ENCODE peak calls at places on chromosomes 12 and 14, in six cellular contexts. One of them, this sample, is unnamed.

GRCh38 chr12:121649819-121650353 is 19.6 kb downstream of the MORN3 start:
- DNase-seq in dorsolateral prefrontal cortex: no peak
- DNase-seq in mucosa of descending colon: no peak
- DNase-seq in MM.1S: no peak
- DNase-seq in AG04449: no peak
- DNase-seq in brain microvascular endothelial cell: no peak
- DNase-seq in this sample: no peak

GRCh38 chr14:56422703-56423213 is 156.8 kb upstream of the TMEM260 start:
- DNase-seq in dorsolateral prefrontal cortex: no peak
- DNase-seq in mucosa of descending colon: no peak
- DNase-seq in MM.1S: no peak
- DNase-seq in AG04449: peak; percentile 31
- DNase-seq in brain microvascular endothelial cell: peak; percentile 73
- DNase-seq in this sample: peak; percentile 43

GRCh38 chr14:29749327-29749726 is 178.3 kb downstream of the PRKD1 start:
- DNase-seq in dorsolateral prefrontal cortex: no peak
- DNase-seq in mucosa of descending colon: no peak
- DNase-seq in MM.1S: no peak
- DNase-seq in AG04449: no peak
- DNase-seq in brain microvascular endothelial cell: peak; percentile 41
- DNase-seq in this sample: no peak

GRCh38 chr12:75960954-75961661 is 70.5 kb downstream of the PHLDA1 start:
- DNase-seq in dorsolateral prefrontal cortex: no peak
- DNase-seq in mucosa of descending colon: no peak
- DNase-seq in MM.1S: peak; percentile 15
- DNase-seq in AG04449: no peak
- DNase-seq in brain microvascular endothelial cell: no peak
- DNase-seq in this sample: no peak

GRCh38 chr12:128784030-128784770 is 39.6 kb downstream of the SLC15A4 start:
- DNase-seq in dorsolateral prefrontal cortex: no peak
- DNase-seq in mucosa of descending colon: no peak
- DNase-seq in MM.1S: no peak
- DNase-seq in AG04449: no peak
- DNase-seq in brain microvascular endothelial cell: peak; percentile 25
- DNase-seq in this sample: no peak

GRCh38 chr12:96157427-96157826 is 36.7 kb upstream of the ELK3 start:
- DNase-seq in dorsolateral prefrontal cortex: no peak
- DNase-seq in mucosa of descending colon: no peak
- DNase-seq in MM.1S: no peak
- DNase-seq in AG04449: no peak
- DNase-seq in brain microvascular endothelial cell: no peak
- DNase-seq in this sample: no peak

GRCh38 chr12:75661927-75662326 is 150.5 kb upstream of the KRR1 start:
- DNase-seq in dorsolateral prefrontal cortex: no peak
- DNase-seq in mucosa of descending colon: no peak
- DNase-seq in MM.1S: no peak
- DNase-seq in AG04449: no peak
- DNase-seq in brain microvascular endothelial cell: no peak
- DNase-seq in this sample: no peak

GRCh38 chr12:112686373-112686772 is 105.2 kb upstream of the RPH3A start:
- DNase-seq in dorsolateral prefrontal cortex: no peak
- DNase-seq in mucosa of descending colon: no peak
- DNase-seq in MM.1S: no peak
- DNase-seq in AG04449: no peak
- DNase-seq in brain microvascular endothelial cell: peak; percentile 8
- DNase-seq in this sample: no peak

GRCh38 chr12:71846322-71846940 is 6.9 kb downstream of the TBC1D15 start:
- DNase-seq in dorsolateral prefrontal cortex: no peak
- DNase-seq in mucosa of descending colon: no peak
- DNase-seq in MM.1S: no peak
- DNase-seq in AG04449: no peak
- DNase-seq in brain microvascular endothelial cell: peak; percentile 22
- DNase-seq in this sample: no peak

GRCh38 chr12:57759360-57759980 is 4.6 kb downstream of the MARCHF9 start:
- DNase-seq in dorsolateral prefrontal cortex: no peak
- DNase-seq in mucosa of descending colon: no peak
- DNase-seq in MM.1S: peak; percentile 55
- DNase-seq in AG04449: no peak
- DNase-seq in brain microvascular endothelial cell: no peak
- DNase-seq in this sample: no peak

GRCh38 chr12:132529899-132530298 is 39.9 kb downstream of the FBRSL1 start:
- DNase-seq in dorsolateral prefrontal cortex: no peak
- DNase-seq in mucosa of descending colon: no peak
- DNase-seq in MM.1S: no peak
- DNase-seq in AG04449: no peak
- DNase-seq in brain microvascular endothelial cell: no peak
- DNase-seq in this sample: no peak

GRCh38 chr14:56325251-56325839 is 207.1 kb downstream of the PELI2 start:
- DNase-seq in dorsolateral prefrontal cortex: no peak
- DNase-seq in mucosa of descending colon: no peak
- DNase-seq in MM.1S: no peak
- DNase-seq in AG04449: no peak
- DNase-seq in brain microvascular endothelial cell: no peak
- DNase-seq in this sample: no peak

GRCh38 chr12:104243551-104243950 is 28.0 kb downstream of the TXNRD1 start:
- DNase-seq in dorsolateral prefrontal cortex: no peak
- DNase-seq in mucosa of descending colon: no peak
- DNase-seq in MM.1S: no peak
- DNase-seq in AG04449: no peak
- DNase-seq in brain microvascular endothelial cell: no peak
- DNase-seq in this sample: peak; percentile 70

GRCh38 chr12:8860165-8860961 is 37.9 kb downstream of the A2ML1 start:
- DNase-seq in dorsolateral prefrontal cortex: no peak
- DNase-seq in mucosa of descending colon: no peak
- DNase-seq in MM.1S: peak; percentile 31
- DNase-seq in AG04449: peak; percentile 5
- DNase-seq in brain microvascular endothelial cell: peak; percentile 15
- DNase-seq in this sample: no peak

GRCh38 chr14:81122326-81122725 is 98.4 kb downstream of the GTF2A1 start:
- DNase-seq in dorsolateral prefrontal cortex: no peak
- DNase-seq in mucosa of descending colon: no peak
- DNase-seq in MM.1S: peak; percentile 47
- DNase-seq in AG04449: no peak
- DNase-seq in brain microvascular endothelial cell: no peak
- DNase-seq in this sample: no peak

GRCh38 chr14:81129242-81129641 is 91.5 kb downstream of the GTF2A1 start:
- DNase-seq in dorsolateral prefrontal cortex: no peak
- DNase-seq in mucosa of descending colon: no peak
- DNase-seq in MM.1S: no peak
- DNase-seq in AG04449: no peak
- DNase-seq in brain microvascular endothelial cell: no peak
- DNase-seq in this sample: no peak

GRCh38 chr14:81127785-81128184 is 93.0 kb downstream of the GTF2A1 start:
- DNase-seq in dorsolateral prefrontal cortex: no peak
- DNase-seq in mucosa of descending colon: no peak
- DNase-seq in MM.1S: no peak
- DNase-seq in AG04449: no peak
- DNase-seq in brain microvascular endothelial cell: no peak
- DNase-seq in this sample: peak; percentile 3

GRCh38 chr14:81125536-81125935 is 95.2 kb downstream of the GTF2A1 start:
- DNase-seq in dorsolateral prefrontal cortex: no peak
- DNase-seq in mucosa of descending colon: no peak
- DNase-seq in MM.1S: no peak
- DNase-seq in AG04449: no peak
- DNase-seq in brain microvascular endothelial cell: no peak
- DNase-seq in this sample: no peak
- TF ChIP-seq CTCF in dorsolateral prefrontal cortex: no peak
- TF ChIP-seq CTCF in mucosa of descending colon: no peak
- TF ChIP-seq CTCF in MM.1S: no peak
- TF ChIP-seq CTCF in AG04449: no peak
- TF ChIP-seq CTCF in brain microvascular endothelial cell: no peak
- TF ChIP-seq CTCF in this sample: no peak

GRCh38 chr12:124326899-124327298 is 32.0 kb downstream of the RFLNA start:
- DNase-seq in dorsolateral prefrontal cortex: no peak
- DNase-seq in mucosa of descending colon: no peak
- DNase-seq in MM.1S: no peak
- DNase-seq in AG04449: no peak
- DNase-seq in brain microvascular endothelial cell: no peak
- DNase-seq in this sample: no peak
- H3K4me3 ChIP-seq in dorsolateral prefrontal cortex: no peak overlapping the region
- H3K4me3 ChIP-seq in mucosa of descending colon: no peak overlapping the region
- H3K4me3 ChIP-seq in MM.1S: no peak overlapping the region
- H3K4me3 ChIP-seq in AG04449: no peak overlapping the region
- H3K4me3 ChIP-seq in brain microvascular endothelial cell: no peak overlapping the region
- H3K4me3 ChIP-seq in this sample: no peak overlapping the region

GRCh38 chr12:6208140-6208539 is 7.9 kb downstream of the CD9 start:
- DNase-seq in dorsolateral prefrontal cortex: no peak
- DNase-seq in mucosa of descending colon: no peak
- DNase-seq in MM.1S: no peak
- DNase-seq in AG04449: no peak
- DNase-seq in brain microvascular endothelial cell: no peak
- DNase-seq in this sample: no peak
- TF ChIP-seq CTCF in dorsolateral prefrontal cortex: no peak
- TF ChIP-seq CTCF in mucosa of descending colon: no peak
- TF ChIP-seq CTCF in MM.1S: no peak
- TF ChIP-seq CTCF in AG04449: no peak
- TF ChIP-seq CTCF in brain microvascular endothelial cell: no peak
- TF ChIP-seq CTCF in this sample: no peak

GRCh38 chr12:52151859-52152783 is 39.7 kb downstream of the KRT80 start:
- DNase-seq in dorsolateral prefrontal cortex: no peak
- DNase-seq in mucosa of descending colon: peak; percentile 86
- DNase-seq in MM.1S: peak; percentile 58
- DNase-seq in AG04449: no peak
- DNase-seq in brain microvascular endothelial cell: no peak
- DNase-seq in this sample: no peak
- H3K4me3 ChIP-seq in dorsolateral prefrontal cortex: no peak overlapping the region
- H3K4me3 ChIP-seq in mucosa of descending colon: no peak overlapping the region
- H3K4me3 ChIP-seq in MM.1S: peak overlapping the region; percentile 49
- H3K4me3 ChIP-seq in AG04449: peak overlapping the region; percentile 44
- H3K4me3 ChIP-seq in brain microvascular endothelial cell: peak overlapping the region; percentile 46
- H3K4me3 ChIP-seq in this sample: peak overlapping the region; percentile 21

GRCh38 chr12:116675339-116676107 is 62.3 kb downstream of the SPRING1 start:
- DNase-seq in dorsolateral prefrontal cortex: no peak
- DNase-seq in mucosa of descending colon: no peak
- DNase-seq in MM.1S: no peak
- DNase-seq in AG04449: no peak
- DNase-seq in brain microvascular endothelial cell: no peak
- DNase-seq in this sample: no peak
- TF ChIP-seq CTCF in dorsolateral prefrontal cortex: no peak
- TF ChIP-seq CTCF in mucosa of descending colon: no peak
- TF ChIP-seq CTCF in MM.1S: no peak
- TF ChIP-seq CTCF in AG04449: no peak
- TF ChIP-seq CTCF in brain microvascular endothelial cell: no peak
- TF ChIP-seq CTCF in this sample: no peak

This sample was measured in AG09309.